ENCODE peak calls at places on chromosomes 6 and 20, in eight cellular contexts. Q, O, W, S, L, I, V and C are unnamed samples.

GRCh38 chr6:41470341-41471063 is 75.7 kb upstream of the FOXP4 start:
- DNase-seq in Q (no peak), O (no peak), W (peak; percentile 42), S (peak; percentile 63), L (peak; percentile 63), I (no peak), V (no peak), C (peak; percentile 66)

GRCh38 chr6:29696147-29697129 is 15.5 kb upstream of the ZFP57 start:
- DNase-seq in Q (peak; percentile 3), O (no peak), W (no peak), S (peak; percentile 18), L (peak; percentile 35), I (peak; percentile 39), V (no peak), C (no peak)

GRCh38 chr6:20791932-20792331 is 257.7 kb downstream of the CDKAL1 start:
- DNase-seq in Q (peak; percentile 87), O (no peak), W (no peak), S (no peak), L (no peak), I (no peak), V (no peak), C (no peak)

GRCh38 chr6:18209539-18210197 is 54.4 kb downstream of the KDM1B start:
- DNase-seq in Q (peak; percentile 40), O (no peak), W (no peak), S (no peak), L (no peak), I (no peak), V (no peak), C (no peak)

GRCh38 chr6:80433666-80434025 is 327.2 kb downstream of the BCKDHB start:
- DNase-seq in Q (no peak), O (no peak), W (no peak), S (no peak), L (no peak), I (no peak), V (no peak), C (no peak)

GRCh38 chr20:36792422-36792821 is 18.9 kb upstream of the DSN1 start:
- DNase-seq in Q (peak; percentile 65), O (no peak), W (peak; percentile 80), S (peak; percentile 73), L (peak; percentile 63), I (peak; percentile 92), V (no peak), C (peak; percentile 95)

GRCh38 chr6:162178666-162179065 is 548.9 kb downstream of the PRKN start:
- DNase-seq in Q (no peak), O (no peak), W (no peak), S (no peak), L (no peak), I (no peak), V (no peak), C (no peak)

GRCh38 chr6:81865712-81866111 is 113.2 kb upstream of the TENT5A start:
- DNase-seq in Q (peak; percentile 6), O (no peak), W (no peak), S (peak; percentile 76), L (peak; percentile 40), I (peak; percentile 54), V (no peak), C (peak; percentile 63)

GRCh38 chr6:124714728-124715127 is 247.5 kb upstream of the RNF217 start:
- DNase-seq in Q (no peak), O (no peak), W (no peak), S (no peak), L (no peak), I (no peak), V (no peak), C (peak; percentile 6)

GRCh38 chr20:5999783-6000182 is 49.3 kb downstream of the MCM8 start:
- DNase-seq in Q (no peak), O (no peak), W (no peak), S (no peak), L (no peak), I (no peak), V (no peak), C (no peak)

GRCh38 chr6:20211941-20212391 is 303 bp downstream of the MBOAT1 start:
- DNase-seq in Q (peak; percentile 87), O (peak; percentile 70), W (no peak), S (no peak), L (peak; percentile 47), I (peak; percentile 22), V (no peak), C (no peak)

GRCh38 chr20:46545077-46545826 is 5.2 kb downstream of the OCSTAMP start:
- DNase-seq in Q (no peak), O (no peak), W (no peak), S (no peak), L (peak; percentile 21), I (no peak), V (no peak), C (no peak)

GRCh38 chr6:6751615-6752014 is 163.1 kb downstream of the LY86 start:
- DNase-seq in Q (no peak), O (peak; percentile 77), W (no peak), S (no peak), L (no peak), I (no peak), V (no peak), C (no peak)